ENCODE peak calls at places on chromosome 21, in six cellular contexts. W is activated CD4-positive, alpha-beta T cell treated with anti-CD3 and anti-CD28 coated beads, Interleukin-2, amount 50 U/mL, for 1 hour; R is COLO829; U is AG08395; X is activated T-cell treated with anti-CD3 and anti-CD28 coated beads, Interleukin-2, amount 50 U/mL, for 24 hours; A is WTC11. J is an unnamed sample.

GRCh38 chr21:37917612-37918011 is 1.4 kb upstream of the KCNJ6 start:
- DNase-seq in X (no peak), U (peak), R (no peak), A (no peak), W (no peak), J (no peak)

GRCh38 chr21:35254006-35254751 is 205.1 kb upstream of the RUNX1 start:
- DNase-seq in R (no peak), U (peak), W (no peak), X (no peak), A (no peak), J (peak)

GRCh38 chr21:35565204-35565611 is 495.1 kb downstream of the SETD4 start:
- DNase-seq in W (no peak), X (no peak), A (no peak), R (peak), U (peak), J (peak)

GRCh38 chr21:38985423-38986378 is 180.0 kb downstream of the ETS2 start:
- DNase-seq in X (peak), U (peak), A (no peak), R (peak), W (no peak), J (peak)

GRCh38 chr21:32735524-32735923 is 7.7 kb upstream of the SYNJ1 start:
- DNase-seq in U (no peak), X (no peak), W (no peak), A (no peak), R (no peak), J (no peak)

GRCh38 chr21:38258803-38259485 is 2.2 kb downstream of the KCNJ15 start:
- DNase-seq in R (no peak), W (no peak), X (no peak), A (no peak), U (no peak), J (no peak)

GRCh38 chr21:43994085-43994484 is 18.0 kb upstream of the TRAPPC10 start:
- DNase-seq in R (no peak), A (no peak), W (no peak), X (no peak), U (no peak), J (no peak)

GRCh38 chr21:34909492-34910292 is 139.4 kb downstream of the RUNX1 start:
- DNase-seq in X (no peak), W (no peak), U (no peak), A (no peak), R (no peak), J (peak)

GRCh38 chr21:45834821-45835293 is 146.7 kb upstream of the COL6A1 start:
- DNase-seq in W (no peak), X (peak), U (no peak), R (no peak), A (no peak), J (no peak)

GRCh38 chr21:25456672-25457071 is 150.6 kb downstream of the MRPL39 start:
- DNase-seq in U (no peak), R (no peak), W (no peak), X (peak), A (no peak), J (no peak)

GRCh38 chr21:45863267-45863666 is 118.3 kb upstream of the COL6A1 start:
- DNase-seq in W (no peak), X (no peak), R (no peak), A (no peak), U (no peak), J (no peak)

J was measured in Ammon's horn.